ENCODE peak calls at places on chromosomes 12 and 14, in seven cellular contexts. H is H1, S is GM12878, P is SK-N-SH, O is GM12892, E is HepG2, D is K562. R is an unnamed sample.

GRCh38 chr14:91159906-91160305 is 46.0 kb downstream of the DGLUCY start:
- DNase-seq in H (no peak), S (no peak), O (no peak), P (no peak), E (no peak), D (no peak), R (no peak)

GRCh38 chr14:91326514-91326832 is 82.0 kb upstream of the GPR68 start:
- DNase-seq in S (no peak), P (no peak), O (no peak), D (no peak), H (no peak), E (no peak), R (no peak)

GRCh38 chr14:22112004-22112403 is 438.4 kb upstream of the OR4E1 start:
- DNase-seq in O (no peak), S (no peak), H (no peak), E (peak), P (peak), D (peak), R (no peak)

GRCh38 chr12:109534456-109534855 is 38.8 kb downstream of the MMAB start:
- DNase-seq in P (no peak), O (no peak), H (no peak), E (no peak), S (no peak), D (no peak), R (no peak)

GRCh38 chr12:69108024-69108423 is 131.3 kb upstream of the CPSF6 start:
- DNase-seq in H (no peak), E (no peak), S (no peak), D (no peak), O (no peak), P (no peak), R (no peak)

GRCh38 chr12:99911967-99912366 is 72.8 kb downstream of the ANKS1B start:
- DNase-seq in P (no peak), S (peak), O (no peak), D (no peak), H (no peak), E (no peak), R (no peak)

GRCh38 chr14:34060747-34061050 is 109.8 kb upstream of the EGLN3 start:
- DNase-seq in S (no peak), O (no peak), E (no peak), H (no peak), D (no peak), P (no peak), R (no peak)

GRCh38 chr12:4535092-4535491 is 3.6 kb upstream of the RAD51AP1 start:
- DNase-seq in H (no peak), P (no peak), O (no peak), E (no peak), S (no peak), D (no peak), R (no peak)

GRCh38 chr12:48744251-48745008 is 27.9 kb upstream of the CCNT1 start:
- DNase-seq in D (no peak), P (no peak), E (no peak), O (no peak), H (no peak), S (no peak), R (no peak)

GRCh38 chr12:103736572-103736971 is 104.5 kb downstream of the NT5DC3 start:
- DNase-seq in P (no peak), D (no peak), E (no peak), O (no peak), S (no peak), H (no peak), R (no peak)

GRCh38 chr14:36518031-36518585 is 1.9 kb downstream of the NKX2-1 start:
- DNase-seq in O (no peak), H (no peak), P (peak), E (no peak), D (no peak), S (no peak), R (no peak)

GRCh38 chr12:112122823-112123690 is 2.3 kb upstream of the TRAFD1 start:
- DNase-seq in D (no peak), H (no peak), E (peak), O (no peak), P (no peak), S (no peak), R (no peak)

DNA sequence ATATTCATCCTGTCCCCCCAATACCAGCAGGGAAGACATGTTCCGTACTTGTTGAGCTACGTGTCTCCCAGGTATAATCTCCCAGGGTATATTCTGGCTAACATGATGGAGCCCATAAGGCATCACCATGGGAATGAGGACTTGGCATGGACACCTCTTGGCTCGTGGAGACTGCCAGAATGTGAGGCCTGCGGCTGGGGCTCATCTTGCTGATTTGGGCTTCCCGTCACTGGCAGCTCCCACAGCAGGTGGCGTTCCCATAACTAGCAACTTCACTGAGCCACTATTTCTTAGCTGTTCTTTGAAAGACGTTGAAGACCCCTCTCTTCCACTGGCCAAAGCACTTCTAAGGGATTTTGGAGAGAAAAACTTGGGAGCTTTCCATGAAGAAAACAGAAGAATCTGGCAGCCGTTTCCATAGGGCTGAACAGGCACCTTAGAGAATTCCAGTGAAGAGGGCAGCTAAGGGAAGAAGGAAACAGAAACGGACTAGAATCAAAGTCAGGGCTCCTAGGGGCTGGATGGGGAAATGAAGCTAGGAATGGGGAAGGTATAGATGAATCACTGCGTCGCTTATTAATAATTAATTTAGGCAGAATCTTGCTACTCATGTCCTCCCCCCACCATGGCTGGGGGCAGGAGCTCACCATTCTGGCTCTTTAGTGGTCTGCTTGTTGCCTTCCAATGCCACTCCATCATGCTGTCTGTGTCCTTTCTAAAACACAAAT is 39.7 kb upstream of the FOS start:
- DNase-seq in E (no peak), S (no peak), P (no peak), O (no peak), D (no peak), H (no peak), R (no peak)
- TF ChIP-seq POLR2AphosphoS5 in E (no peak), S (no peak), P (no peak), O (no peak), D (no peak), H (no peak), R (no peak)

GRCh38 chr12:15893260-15893659 is 11.1 kb downstream of the STRAP start:
- DNase-seq in H (no peak), O (no peak), E (no peak), P (no peak), D (no peak), S (no peak), R (no peak)

GRCh38 chr12:15899282-15899870 is 11.8 kb upstream of the DERA start:
- DNase-seq in E (peak), O (no peak), S (no peak), P (no peak), H (no peak), D (peak), R (no peak)

GRCh38 chr12:15892645-15893259 is 10.6 kb downstream of the STRAP start:
- DNase-seq in E (no peak), H (no peak), S (no peak), O (no peak), P (no peak), D (no peak), R (no peak)

DNA sequence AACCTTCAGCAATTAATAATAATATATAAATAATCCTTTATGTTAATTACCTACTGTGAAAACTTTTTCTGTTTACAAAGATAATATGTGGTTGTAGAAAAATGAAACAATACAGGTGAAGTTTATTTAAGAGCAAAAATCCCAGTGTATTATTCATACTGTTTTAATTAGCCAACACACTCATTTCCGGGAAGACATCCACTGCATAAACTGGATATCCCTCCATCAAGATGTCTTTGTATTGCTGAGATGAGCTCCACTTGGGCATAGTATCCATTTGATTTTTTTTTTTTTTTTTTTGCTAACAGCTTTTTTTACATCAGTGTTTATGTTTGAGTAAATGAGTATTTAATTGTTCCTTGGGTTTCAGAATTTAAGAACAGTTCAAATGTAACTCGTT is 13.7 kb upstream of the DERA start:
- DNase-seq in H (no peak), O (no peak), S (no peak), E (no peak), P (no peak), D (no peak), R (no peak)
- TF ChIP-seq TAF1 in H (no peak), O (no peak), S (no peak), E (no peak), P (no peak), D (no peak), R (no peak)

DNA sequence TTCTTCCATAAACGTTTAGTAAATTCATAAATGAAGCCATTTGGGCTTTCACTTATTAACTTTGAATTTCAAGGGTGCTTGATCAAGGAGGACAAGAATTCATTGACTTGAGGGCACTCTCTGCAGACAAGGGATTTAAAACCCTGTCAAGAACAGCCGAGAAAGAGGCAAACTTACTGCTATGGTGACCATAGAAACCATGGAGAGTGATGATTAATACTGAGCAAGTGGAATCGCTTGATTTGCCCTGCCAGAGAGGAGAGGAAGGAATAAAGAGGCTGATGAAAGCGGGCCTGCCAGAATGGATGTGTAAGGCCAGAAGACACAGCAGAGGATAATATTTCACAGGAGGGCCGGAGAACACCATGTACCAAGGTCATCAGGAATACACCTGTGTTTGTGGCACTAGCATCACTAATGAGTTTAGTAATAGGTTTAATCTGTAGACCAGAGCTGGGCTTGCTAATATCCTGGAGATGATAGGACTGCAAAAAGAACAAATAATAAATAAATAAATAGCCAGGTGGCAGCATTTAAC is 221.8 kb upstream of the DCN start:
- DNase-seq in E (no peak), H (no peak), P (no peak), S (no peak), D (no peak), O (no peak), R (no peak)
- TF ChIP-seq POLR2AphosphoS5 in E (no peak), H (no peak), P (no peak), S (no peak), D (no peak), O (no peak), R (no peak)

GRCh38 chr12:95143784-95144205 is 70.4 kb upstream of the NR2C1 start:
- DNase-seq in H (no peak), S (no peak), O (no peak), P (no peak), D (no peak), E (no peak), R (no peak)
- TF ChIP-seq TAF1 in H (no peak), S (no peak), O (no peak), P (no peak), D (no peak), E (no peak), R (no peak)

DNA sequence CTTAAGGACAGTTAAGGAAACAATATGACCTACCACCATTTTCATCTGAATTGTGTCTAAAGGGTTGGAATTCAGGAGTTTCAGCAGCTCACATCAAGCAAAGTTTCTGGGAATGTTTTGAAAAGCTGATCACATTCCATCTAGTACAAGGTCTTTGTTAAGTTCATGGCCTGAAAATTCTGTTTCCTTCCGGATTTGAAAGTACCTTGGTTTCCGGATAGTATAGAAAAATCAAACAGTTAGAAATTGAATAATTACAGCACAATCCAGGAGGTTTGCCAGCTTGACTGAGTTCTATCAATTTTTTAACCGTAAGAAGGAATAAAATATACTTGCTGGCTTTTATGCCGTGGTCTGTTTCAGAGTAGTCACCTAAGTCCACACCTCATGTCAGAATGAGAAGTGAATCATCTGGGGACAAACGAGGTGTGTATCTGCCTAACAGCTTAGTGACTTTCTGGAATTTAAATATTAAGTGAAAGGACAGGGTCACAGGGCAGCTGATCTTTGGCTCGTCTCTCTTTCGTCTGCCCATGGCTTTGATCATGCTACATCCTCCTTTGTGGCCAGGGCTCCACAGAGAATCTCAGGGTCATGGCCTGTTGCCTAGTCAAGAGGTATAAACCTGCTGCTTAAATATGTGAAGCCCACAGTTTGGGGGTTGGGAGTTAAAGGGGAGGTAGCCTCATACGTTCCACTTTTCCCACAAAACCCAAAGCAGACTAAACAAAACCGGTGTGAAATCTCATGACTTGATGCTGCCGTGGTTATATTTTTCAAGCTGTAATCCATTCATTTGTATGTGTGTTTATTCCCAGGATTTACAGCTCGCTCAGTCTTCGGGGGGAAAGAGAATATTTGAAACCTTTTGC is 136.8 kb downstream of the HMGA2 start:
- DNase-seq in O (no peak), D (no peak), E (peak), P (no peak), S (no peak), H (no peak), R (no peak)
- TF ChIP-seq POLR2AphosphoS5 in O (no peak), D (no peak), E (no peak), P (no peak), S (no peak), H (no peak), R (no peak)

R was measured in GM12891.